ENCODE peak calls at places on chromosomes 13 and 19, in nine cellular contexts. O is RPMI7951; Q is right lobe of liver; M is stimulated activated CD4-positive, alpha-beta T cell treated with anti-CD3 and anti-CD28 coated beads, Interleukin-1b, Interleukin-23, amount 100 ng/mL, for 24 hours; L is substantia nigra; P is stomach; U is stimulated activated naive CD8-positive, alpha-beta T cell treated with anti-CD3 and anti-CD28 coated beads, Interleukin-15, amount 100 ng/mL, for 72 hours; B is DMS153; V is amygdala. I is an unnamed sample.

GRCh38 chr19:30443531-30444252 is 71.5 kb downstream of the ZNF536 start:
- DNase-seq in M (no peak), V (no peak), O (no peak), B (no peak), U (no peak), L (no peak), P (no peak), Q (no peak), I (no peak)

GRCh38 chr13:50798923-50799322 is 44.6 kb downstream of the DLEU7 start:
- DNase-seq in O (peak), V (no peak), U (no peak), L (no peak), B (no peak), Q (no peak), P (no peak), M (no peak), I (no peak)

GRCh38 chr19:52369463-52370340 is at the start of gene ZNF880:
- DNase-seq in U (peak), V (peak), Q (peak), P (peak), O (peak), L (peak), M (peak), B (peak), I (peak)

GRCh38 chr13:95319551-95320274 is 18.5 kb upstream of the ABCC4 start:
- DNase-seq in U (no peak), M (no peak), Q (no peak), P (no peak), L (no peak), B (no peak), V (no peak), O (no peak), I (no peak)

GRCh38 chr13:102147353-102147752 is 254.5 kb downstream of the FGF14 start:
- DNase-seq in L (no peak), B (no peak), V (no peak), M (no peak), Q (no peak), U (no peak), P (no peak), O (no peak), I (no peak)

GRCh38 chr19:3366761-3367571 is 583 bp downstream of the NFIC start:
- DNase-seq in B (peak), P (no peak), M (no peak), O (peak), V (no peak), L (no peak), U (no peak), Q (peak), I (peak)

GRCh38 chr19:584240-585001 is 5.3 kb upstream of the HCN2 start:
- DNase-seq in M (no peak), V (no peak), Q (peak), P (peak), L (peak), B (no peak), O (peak), U (peak), I (peak)

GRCh38 chr19:18932216-18932841 is 8.7 kb downstream of the HOMER3 start:
- DNase-seq in M (peak), U (peak), O (peak), B (no peak), P (peak), Q (peak), V (peak), L (peak), I (peak)

GRCh38 chr13:35471466-35472307 is 4.8 kb downstream of the MAB21L1 start:
- DNase-seq in Q (no peak), U (no peak), O (no peak), L (no peak), B (no peak), V (no peak), M (no peak), P (no peak), I (no peak)

GRCh38 chr19:7468840-7469239 is 20.0 kb downstream of the PEX11G start:
- DNase-seq in V (no peak), O (no peak), L (no peak), U (no peak), M (no peak), Q (no peak), B (no peak), P (no peak), I (no peak)

GRCh38 chr19:13881692-13882418 is 4.9 kb downstream of the NANOS3 start:
- DNase-seq in M (no peak), U (peak), B (no peak), L (no peak), V (no peak), O (peak), Q (no peak), P (no peak), I (peak)

GRCh38 chr13:29679357-29680050 is 84.0 kb upstream of the SLC7A1 start:
- DNase-seq in M (no peak), P (peak), V (no peak), O (no peak), U (no peak), B (peak), Q (peak), L (no peak), I (no peak)

GRCh38 chr13:48624858-48625257 is 28.9 kb upstream of the CYSLTR2 start:
- DNase-seq in M (no peak), L (no peak), U (no peak), B (no peak), O (no peak), V (no peak), Q (no peak), P (no peak), I (no peak)

GRCh38 chr19:14091885-14092462 is 1.4 kb upstream of the SAMD1 start:
- DNase-seq in M (no peak), L (no peak), U (peak), Q (peak), B (no peak), O (no peak), V (no peak), P (no peak), I (no peak)

GRCh38 chr13:35479691-35480090 is 3.2 kb upstream of the MAB21L1 start:
- DNase-seq in V (no peak), O (no peak), P (no peak), M (no peak), U (no peak), Q (no peak), L (no peak), B (no peak), I (no peak)